ENCODE peak calls at places on chromosomes 6 and 20, in five cellular contexts. One of them, this sample, is unnamed.

GRCh38 chr6:100685747-100686146 is 195.4 kb downstream of the ASCC3 start:
- DNase-seq in ovary: no peak
- DNase-seq in gastrocnemius medialis: no peak
- DNase-seq in breast epithelium: no peak
- DNase-seq in heart left ventricle: no peak
- DNase-seq in this sample: no peak

GRCh38 chr6:129440691-129441090 is 269.3 kb downstream of the ARHGAP18 start:
- DNase-seq in ovary: no peak
- DNase-seq in gastrocnemius medialis: no peak
- DNase-seq in breast epithelium: no peak
- DNase-seq in heart left ventricle: no peak
- DNase-seq in this sample: no peak

GRCh38 chr6:23213651-23214050 is 644.3 kb downstream of the HDGFL1 start:
- DNase-seq in ovary: no peak
- DNase-seq in gastrocnemius medialis: no peak
- DNase-seq in breast epithelium: no peak
- DNase-seq in heart left ventricle: no peak
- DNase-seq in this sample: no peak

GRCh38 chr20:58665606-58666005 is 14.5 kb downstream of the STX16 start:
- DNase-seq in ovary: no peak
- DNase-seq in gastrocnemius medialis: no peak
- DNase-seq in breast epithelium: no peak
- DNase-seq in heart left ventricle: no peak
- DNase-seq in this sample: no peak

GRCh38 chr6:39887692-39888450 is 46.4 kb downstream of the MOCS1 start:
- DNase-seq in ovary: peak; percentile 73
- DNase-seq in gastrocnemius medialis: peak; percentile 58
- DNase-seq in breast epithelium: no peak
- DNase-seq in heart left ventricle: peak; percentile 88
- DNase-seq in this sample: peak; percentile 90

GRCh38 chr6:118350881-118351430 is 197.1 kb upstream of the PLN start:
- DNase-seq in ovary: no peak
- DNase-seq in gastrocnemius medialis: no peak
- DNase-seq in breast epithelium: no peak
- DNase-seq in heart left ventricle: no peak
- DNase-seq in this sample: no peak

GRCh38 chr6:118565317-118565960 is 17.3 kb downstream of the PLN start:
- DNase-seq in ovary: no peak
- DNase-seq in gastrocnemius medialis: no peak
- DNase-seq in breast epithelium: no peak
- DNase-seq in heart left ventricle: no peak
- DNase-seq in this sample: no peak

GRCh38 chr6:21098744-21099143 is 494.8 kb upstream of the SOX4 start:
- DNase-seq in ovary: no peak
- DNase-seq in gastrocnemius medialis: no peak
- DNase-seq in breast epithelium: no peak
- DNase-seq in heart left ventricle: no peak
- DNase-seq in this sample: no peak

GRCh38 chr6:26543953-26544352 is 5.8 kb downstream of the HMGN4 start:
- DNase-seq in ovary: no peak
- DNase-seq in gastrocnemius medialis: no peak
- DNase-seq in breast epithelium: no peak
- DNase-seq in heart left ventricle: no peak
- DNase-seq in this sample: no peak

GRCh38 chr20:49210101-49210749 is 9.0 kb upstream of the DDX27 start:
- DNase-seq in ovary: no peak
- DNase-seq in gastrocnemius medialis: no peak
- DNase-seq in breast epithelium: no peak
- DNase-seq in heart left ventricle: no peak
- DNase-seq in this sample: no peak

GRCh38 chr20:9035129-9035528 is 33.8 kb upstream of the PLCB4 start:
- DNase-seq in ovary: no peak
- DNase-seq in gastrocnemius medialis: no peak
- DNase-seq in breast epithelium: no peak
- DNase-seq in heart left ventricle: no peak
- DNase-seq in this sample: peak; percentile 34

GRCh38 chr6:140252099-140252498 is 877.7 kb upstream of the CITED2 start:
- DNase-seq in ovary: no peak
- DNase-seq in gastrocnemius medialis: no peak
- DNase-seq in breast epithelium: no peak
- DNase-seq in heart left ventricle: no peak
- DNase-seq in this sample: no peak

GRCh38 chr6:75449625-75450206 is 43.9 kb downstream of the FILIP1 start:
- DNase-seq in ovary: no peak
- DNase-seq in gastrocnemius medialis: no peak
- DNase-seq in breast epithelium: no peak
- DNase-seq in heart left ventricle: no peak
- DNase-seq in this sample: peak; percentile 12

GRCh38 chr6:72271531-72271930 is 350.3 kb upstream of the KCNQ5 start:
- DNase-seq in ovary: no peak
- DNase-seq in gastrocnemius medialis: no peak
- DNase-seq in breast epithelium: no peak
- DNase-seq in heart left ventricle: no peak
- DNase-seq in this sample: no peak

GRCh38 chr6:137471951-137472350 is 22.2 kb downstream of the OLIG3 start:
- DNase-seq in ovary: no peak
- DNase-seq in gastrocnemius medialis: no peak
- DNase-seq in breast epithelium: no peak
- DNase-seq in heart left ventricle: no peak
- DNase-seq in this sample: no peak

GRCh38 chr20:25274891-25275812 is 27.3 kb downstream of the PYGB start:
- DNase-seq in ovary: peak; percentile 11
- DNase-seq in gastrocnemius medialis: no peak
- DNase-seq in breast epithelium: peak; percentile 11
- DNase-seq in heart left ventricle: peak; percentile 70
- DNase-seq in this sample: no peak

GRCh38 chr6:35188886-35189285 is 24.9 kb upstream of the SCUBE3 start:
- DNase-seq in ovary: no peak
- DNase-seq in gastrocnemius medialis: no peak
- DNase-seq in breast epithelium: no peak
- DNase-seq in heart left ventricle: no peak
- DNase-seq in this sample: no peak

GRCh38 chr20:38427655-38428023 is 7.5 kb downstream of the SNHG17 start:
- DNase-seq in ovary: no peak
- DNase-seq in gastrocnemius medialis: no peak
- DNase-seq in breast epithelium: no peak
- DNase-seq in heart left ventricle: no peak
- DNase-seq in this sample: no peak

GRCh38 chr20:38423541-38423940 is 11.6 kb downstream of the SNHG17 start:
- DNase-seq in ovary: no peak
- DNase-seq in gastrocnemius medialis: no peak
- DNase-seq in breast epithelium: no peak
- DNase-seq in heart left ventricle: no peak
- DNase-seq in this sample: no peak

GRCh38 chr20:38424404-38424803 is 10.7 kb downstream of the SNHG17 start:
- DNase-seq in ovary: no peak
- DNase-seq in gastrocnemius medialis: no peak
- DNase-seq in breast epithelium: no peak
- DNase-seq in heart left ventricle: no peak
- DNase-seq in this sample: no peak

GRCh38 chr20:38426498-38426897 is 8.6 kb downstream of the SNHG17 start:
- DNase-seq in ovary: no peak
- DNase-seq in gastrocnemius medialis: no peak
- DNase-seq in breast epithelium: no peak
- DNase-seq in heart left ventricle: no peak
- DNase-seq in this sample: no peak

GRCh38 chr20:38426006-38426405 is 9.1 kb downstream of the SNHG17 start:
- DNase-seq in ovary: no peak
- DNase-seq in gastrocnemius medialis: no peak
- DNase-seq in breast epithelium: no peak
- DNase-seq in heart left ventricle: no peak
- DNase-seq in this sample: peak; percentile 84
- TF ChIP-seq POLR2A in ovary: no peak
- TF ChIP-seq POLR2A in gastrocnemius medialis: no peak
- TF ChIP-seq POLR2A in breast epithelium: no peak
- TF ChIP-seq POLR2A in heart left ventricle: no peak
- TF ChIP-seq POLR2A in this sample: no peak

GRCh38 chr6:30063315-30063714 is 2.2 kb downstream of the POLR1H start:
- DNase-seq in ovary: no peak
- DNase-seq in gastrocnemius medialis: no peak
- DNase-seq in breast epithelium: no peak
- DNase-seq in heart left ventricle: no peak
- DNase-seq in this sample: no peak

GRCh38 chr6:30066577-30067459 is at the start of gene PPP1R11:
- DNase-seq in ovary: peak; percentile 98
- DNase-seq in gastrocnemius medialis: peak; percentile 97
- DNase-seq in breast epithelium: peak; percentile 99
- DNase-seq in heart left ventricle: peak; percentile 99
- DNase-seq in this sample: peak; percentile 93

GRCh38 chr6:30071081-30071818 is 4.3 kb downstream of the PPP1R11 start:
- DNase-seq in ovary: peak; percentile 36
- DNase-seq in gastrocnemius medialis: no peak
- DNase-seq in breast epithelium: no peak
- DNase-seq in heart left ventricle: peak; percentile 77
- DNase-seq in this sample: no peak

GRCh38 chr6:30071858-30072257 is 3.7 kb downstream of the RNF39 start:
- DNase-seq in ovary: no peak
- DNase-seq in gastrocnemius medialis: no peak
- DNase-seq in breast epithelium: no peak
- DNase-seq in heart left ventricle: no peak
- DNase-seq in this sample: no peak

GRCh38 chr6:30067460-30068139 is 602 bp downstream of the PPP1R11 start:
- DNase-seq in ovary: no peak
- DNase-seq in gastrocnemius medialis: no peak
- DNase-seq in breast epithelium: no peak
- DNase-seq in heart left ventricle: no peak
- DNase-seq in this sample: no peak
- TF ChIP-seq POLR2A in ovary: no peak
- TF ChIP-seq POLR2A in gastrocnemius medialis: no peak
- TF ChIP-seq POLR2A in breast epithelium: no peak
- TF ChIP-seq POLR2A in heart left ventricle: no peak
- TF ChIP-seq POLR2A in this sample: no peak

GRCh38 chr20:46401478-46401860 is 4.9 kb downstream of the ELMO2 start:
- DNase-seq in ovary: no peak
- DNase-seq in gastrocnemius medialis: no peak
- DNase-seq in breast epithelium: no peak
- DNase-seq in heart left ventricle: no peak
- DNase-seq in this sample: no peak

GRCh38 chr20:46399401-46399800 is 7.0 kb downstream of the ELMO2 start:
- DNase-seq in ovary: no peak
- DNase-seq in gastrocnemius medialis: no peak
- DNase-seq in breast epithelium: no peak
- DNase-seq in heart left ventricle: no peak
- DNase-seq in this sample: no peak

GRCh38 chr20:46400828-46401477 is 5.5 kb downstream of the ELMO2 start:
- DNase-seq in ovary: no peak
- DNase-seq in gastrocnemius medialis: no peak
- DNase-seq in breast epithelium: no peak
- DNase-seq in heart left ventricle: no peak
- DNase-seq in this sample: no peak

GRCh38 chr20:46398963-46399362 is 7.5 kb downstream of the ELMO2 start:
- DNase-seq in ovary: no peak
- DNase-seq in gastrocnemius medialis: no peak
- DNase-seq in breast epithelium: no peak
- DNase-seq in heart left ventricle: no peak
- DNase-seq in this sample: no peak

GRCh38 chr20:46400253-46400652 is 6.2 kb downstream of the ELMO2 start:
- DNase-seq in ovary: no peak
- DNase-seq in gastrocnemius medialis: peak; percentile 24
- DNase-seq in breast epithelium: peak; percentile 30
- DNase-seq in heart left ventricle: no peak
- DNase-seq in this sample: no peak
- TF ChIP-seq POLR2A in ovary: no peak
- TF ChIP-seq POLR2A in gastrocnemius medialis: peak; percentile 55
- TF ChIP-seq POLR2A in breast epithelium: no peak
- TF ChIP-seq POLR2A in heart left ventricle: no peak
- TF ChIP-seq POLR2A in this sample: no peak

DNA sequence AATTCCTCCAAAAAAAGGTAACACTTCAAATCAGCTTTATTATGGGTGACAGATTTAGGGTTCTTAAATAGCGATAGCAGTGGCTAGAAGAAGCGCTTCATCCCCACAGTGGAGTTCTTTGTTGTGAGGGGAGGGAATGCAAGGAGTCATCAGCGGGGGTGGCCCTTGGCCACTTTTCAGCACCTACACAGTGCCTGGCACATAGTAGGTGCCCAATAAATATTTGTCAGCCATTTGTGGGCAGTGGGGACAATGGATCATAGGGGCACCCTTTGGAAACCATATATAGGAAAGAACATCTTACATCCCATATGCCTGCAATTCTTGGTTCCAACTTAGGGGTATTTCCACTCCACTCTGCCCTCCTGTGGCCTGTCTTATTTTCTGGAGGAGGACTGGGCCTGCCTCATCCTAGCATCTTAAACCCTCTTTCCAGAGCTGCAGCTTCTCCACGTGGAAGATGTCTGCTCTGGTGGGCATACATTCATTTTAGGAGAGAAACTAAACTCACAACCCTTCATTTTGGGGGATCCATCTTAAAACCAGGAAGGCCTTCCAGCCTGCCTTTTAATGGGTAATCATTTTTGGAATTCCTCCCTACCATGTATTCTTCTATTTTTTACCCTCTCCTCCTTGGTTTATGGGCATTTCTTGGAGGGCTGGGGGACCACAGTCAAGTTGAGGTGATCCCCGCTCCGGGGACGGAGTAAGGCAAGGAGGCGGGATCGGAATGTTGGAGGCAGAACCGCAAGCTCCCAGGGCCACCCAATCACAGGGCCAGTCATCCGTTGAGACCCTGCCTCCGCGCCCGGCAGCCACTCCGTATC is 2.6 kb upstream of the GPSM3 start:
- DNase-seq in ovary: peak; percentile 52
- DNase-seq in gastrocnemius medialis: no peak
- DNase-seq in breast epithelium: peak; percentile 58
- DNase-seq in heart left ventricle: no peak
- DNase-seq in this sample: no peak
- TF ChIP-seq POLR2A in ovary: peak; percentile 84
- TF ChIP-seq POLR2A in gastrocnemius medialis: peak; percentile 75
- TF ChIP-seq POLR2A in breast epithelium: peak; percentile 75
- TF ChIP-seq POLR2A in heart left ventricle: peak; percentile 93
- TF ChIP-seq POLR2A in this sample: peak; percentile 47